ENCODE peak calls at places on chromosomes 11 and 22, in four cellular contexts. Z, J, U and Y are unnamed samples.

GRCh38 chr11:9626778-9627394 is 37.0 kb upstream of the SWAP70 start:
- DNase-seq in Z (peak; percentile 65), J (no peak), U (peak; percentile 55), Y (no peak)

GRCh38 chr11:27520226-27520625 is 13.7 kb upstream of the LIN7C start:
- DNase-seq in Z (no peak), J (no peak), U (no peak), Y (no peak)

GRCh38 chr22:48886604-48887393 is 940.9 kb downstream of the BRD1 start:
- DNase-seq in Z (no peak), J (no peak), U (no peak), Y (no peak)

GRCh38 chr22:23180301-23180892 is at the start of gene BCR:
- DNase-seq in Z (no peak), J (no peak), U (peak; percentile 100), Y (no peak)

GRCh38 chr11:130001491-130002351 is 914 bp downstream of the PRDM10 start:
- DNase-seq in Z (no peak), J (no peak), U (peak; percentile 51), Y (peak; percentile 28)

GRCh38 chr22:37681556-37682049 is 4.5 kb upstream of the NOL12 start:
- DNase-seq in Z (no peak), J (no peak), U (peak; percentile 87), Y (peak; percentile 64)

GRCh38 chr11:28223577-28223976 is 115.4 kb downstream of the METTL15 start:
- DNase-seq in Z (no peak), J (peak; percentile 1), U (no peak), Y (no peak)

GRCh38 chr11:122812612-122813011 is 25.7 kb upstream of the CRTAM start:
- DNase-seq in Z (no peak), J (no peak), U (no peak), Y (no peak)

GRCh38 chr11:132941024-132941646 is 591.2 kb downstream of the OPCML start:
- DNase-seq in Z (no peak), J (no peak), U (peak; percentile 17), Y (no peak)

GRCh38 chr11:11780843-11781242 is 60.9 kb upstream of the USP47 start:
- DNase-seq in Z (no peak), J (no peak), U (no peak), Y (no peak)

GRCh38 chr22:45568213-45568612 is 65.5 kb downstream of the FBLN1 start:
- DNase-seq in Z (no peak), J (no peak), U (no peak), Y (no peak)
- TF ChIP-seq HDAC6 in Z (no peak), J (no peak), U (no peak), Y (no peak)

DNA sequence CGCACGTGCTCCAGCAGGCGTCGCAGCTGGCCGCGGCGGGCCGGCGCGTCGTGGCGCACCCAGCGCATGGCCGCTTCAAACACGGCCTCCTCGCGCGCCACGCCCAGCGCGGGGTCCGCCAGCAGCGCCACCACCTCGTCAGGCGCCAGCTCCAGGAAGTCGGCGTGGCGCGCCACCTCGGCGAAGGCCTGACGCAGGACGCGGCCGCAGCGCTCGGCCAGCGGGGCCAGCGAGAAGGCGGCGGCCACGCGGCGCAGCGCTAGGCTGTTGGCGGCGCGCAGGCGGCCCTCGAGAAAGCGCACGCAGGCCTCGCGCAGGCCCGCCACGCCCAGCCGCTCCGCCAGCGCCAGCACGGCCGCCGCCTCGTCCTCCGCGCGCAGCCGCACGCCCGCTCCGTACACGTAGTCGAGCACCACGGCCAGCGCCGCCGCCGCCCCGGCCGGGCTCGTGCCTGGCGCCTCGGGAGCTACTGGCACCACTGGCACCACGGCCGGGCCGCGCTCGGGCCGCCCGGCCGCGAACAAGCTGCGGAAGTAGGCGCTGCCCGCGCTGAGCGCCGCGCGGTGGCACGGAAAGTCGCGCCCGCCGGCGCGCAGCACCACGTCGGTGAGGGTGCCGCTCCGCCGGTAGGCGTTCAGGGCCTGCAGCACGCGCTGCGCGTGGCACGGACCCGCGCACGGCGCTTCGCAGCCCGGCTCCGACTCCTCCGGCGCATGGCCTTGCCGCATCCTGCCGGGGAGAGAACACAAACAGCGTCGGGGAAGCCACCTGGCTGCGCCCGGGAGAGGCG is 2.9 kb downstream of the KLHL35 start:
- DNase-seq in Z (no peak), J (no peak), U (no peak), Y (no peak)
- TF ChIP-seq EZH2 in Z (peak; percentile 89), J (no peak), U (no peak), Y (no peak)

GRCh38 chr22:30943368-30943767 is 25.2 kb downstream of the MORC2 start:
- DNase-seq in Z (no peak), J (no peak), U (no peak), Y (no peak)
- TF ChIP-seq HDAC6 in Z (no peak), J (no peak), U (no peak), Y (no peak)

DNA sequence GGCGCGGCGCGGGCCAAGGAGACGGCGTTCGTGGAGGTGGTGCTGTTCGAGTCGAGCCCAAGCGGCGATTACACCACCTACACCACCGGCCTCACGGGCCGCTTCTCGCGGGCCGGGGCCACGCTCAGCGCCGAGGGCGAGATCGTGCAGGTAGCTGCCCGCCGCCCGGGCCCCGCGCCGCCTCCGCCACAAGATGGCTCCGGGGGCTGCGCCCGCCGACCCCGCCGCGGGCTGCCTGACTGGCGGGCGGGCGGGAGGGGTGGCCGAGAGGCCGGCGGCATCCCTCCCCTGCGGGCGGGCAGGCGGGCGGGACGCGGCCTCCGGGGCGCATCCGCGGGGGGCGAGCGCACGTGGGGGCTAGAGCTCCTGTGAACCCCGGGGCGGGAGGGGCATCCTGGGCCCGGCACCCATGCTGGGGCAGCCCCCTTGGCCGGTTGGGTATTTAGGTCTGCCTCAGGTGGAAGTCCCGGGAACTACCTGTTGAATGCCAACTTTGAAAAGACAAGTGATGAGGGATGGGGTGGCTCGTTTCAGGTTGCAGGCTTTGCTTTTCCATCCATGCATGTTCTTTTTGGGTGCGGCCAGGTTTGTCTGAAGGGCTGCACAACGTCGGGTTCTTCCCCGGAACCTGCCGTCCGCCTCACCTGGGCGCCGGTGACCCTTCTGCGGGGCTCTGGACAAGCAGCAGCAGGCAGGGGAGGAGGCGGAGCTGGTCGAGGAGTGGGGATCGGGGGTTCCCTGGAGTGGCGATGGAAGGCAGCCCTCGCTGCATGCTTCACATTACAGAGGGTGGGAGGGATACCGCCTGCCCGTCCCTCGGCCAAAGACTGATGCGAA is 763 bp downstream of the ZNRF3 start:
- DNase-seq in Z (no peak), J (no peak), U (peak; percentile 30), Y (no peak)
- TF ChIP-seq EZH2 in Z (no peak), J (no peak), U (no peak), Y (no peak)

DNA sequence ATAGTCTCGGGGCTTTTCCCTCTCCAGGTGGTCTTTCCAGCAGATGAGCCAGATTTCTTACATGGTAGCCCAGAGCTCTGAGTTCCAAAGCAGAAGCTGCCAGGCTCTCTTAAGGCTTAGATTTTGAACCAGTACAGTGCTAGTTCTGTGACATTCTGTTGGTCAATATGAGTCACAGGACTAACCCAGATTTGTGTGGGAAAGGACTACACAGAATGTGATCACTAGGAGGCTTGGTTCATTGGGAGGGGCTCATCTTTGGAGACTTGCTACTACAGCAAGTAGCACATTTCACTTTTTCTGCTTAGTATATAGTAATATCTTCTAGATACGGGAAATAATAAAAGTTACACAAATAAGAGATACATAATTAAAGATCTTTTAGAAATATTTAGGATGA is 24.1 kb downstream of the RNF214 start:
- DNase-seq in Z (no peak), J (no peak), U (no peak), Y (no peak)
- TF ChIP-seq HDAC6 in Z (no peak), J (no peak), U (no peak), Y (no peak)

DNA sequence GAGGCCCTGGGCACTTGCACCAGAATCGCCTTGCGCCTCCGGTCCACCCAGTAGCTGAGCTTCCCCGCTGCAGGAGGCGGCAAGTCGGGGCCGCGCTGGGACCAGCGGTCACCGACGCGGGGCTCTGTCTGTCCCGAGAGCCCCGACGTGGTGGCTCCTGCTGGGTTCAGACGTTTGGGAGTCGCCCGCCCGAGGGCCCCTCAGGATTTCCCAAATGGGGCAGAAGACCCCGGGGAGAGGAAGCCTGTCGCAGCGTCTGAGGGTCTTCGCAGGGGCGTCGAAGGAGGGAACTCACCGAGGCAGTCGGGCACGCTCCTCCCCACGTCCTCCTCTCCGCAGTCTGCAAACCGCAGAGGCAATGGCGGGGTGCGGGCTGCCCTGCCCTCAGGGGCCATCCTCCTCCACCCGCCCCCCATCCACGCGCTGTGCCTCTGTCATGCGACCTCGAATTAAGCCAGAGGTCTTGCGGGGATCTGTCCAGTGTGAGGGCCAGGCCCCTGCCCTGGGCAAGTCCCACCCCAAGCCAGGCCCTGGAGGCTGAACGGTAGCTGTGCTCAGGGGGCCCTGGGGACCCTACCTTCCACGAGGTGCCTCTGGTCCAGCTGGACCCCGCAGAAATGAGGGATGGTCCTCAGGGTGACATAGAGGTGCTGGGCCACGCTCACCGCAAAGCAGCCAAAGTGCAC is 12.5 kb downstream of the IL17REL start:
- DNase-seq in Z (no peak), J (no peak), U (no peak), Y (no peak)
- TF ChIP-seq EZH2 in Z (peak; percentile 25), J (no peak), U (no peak), Y (no peak)

DNA sequence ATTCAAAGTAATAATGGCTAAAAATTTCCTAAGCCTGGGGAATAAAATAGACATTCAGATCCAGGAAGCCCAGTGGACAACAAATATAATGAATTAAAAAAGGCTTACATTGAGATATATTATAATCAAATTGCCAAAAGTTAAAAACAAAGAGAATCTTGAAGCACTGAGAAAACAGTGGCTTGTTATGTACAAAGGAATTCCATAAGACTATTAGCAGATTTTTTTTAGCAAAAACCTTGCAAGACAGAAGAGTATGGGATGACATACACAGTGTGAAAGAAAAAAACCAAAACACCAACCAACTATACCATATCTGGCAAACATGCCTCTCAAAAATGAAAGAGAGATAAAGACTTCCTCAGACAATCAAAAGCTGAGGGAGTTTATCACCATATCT is 20.7 kb downstream of the OR10V1 start:
- DNase-seq in Z (no peak), J (no peak), U (no peak), Y (no peak)
- TF ChIP-seq HDAC6 in Z (no peak), J (no peak), U (no peak), Y (no peak)

DNA sequence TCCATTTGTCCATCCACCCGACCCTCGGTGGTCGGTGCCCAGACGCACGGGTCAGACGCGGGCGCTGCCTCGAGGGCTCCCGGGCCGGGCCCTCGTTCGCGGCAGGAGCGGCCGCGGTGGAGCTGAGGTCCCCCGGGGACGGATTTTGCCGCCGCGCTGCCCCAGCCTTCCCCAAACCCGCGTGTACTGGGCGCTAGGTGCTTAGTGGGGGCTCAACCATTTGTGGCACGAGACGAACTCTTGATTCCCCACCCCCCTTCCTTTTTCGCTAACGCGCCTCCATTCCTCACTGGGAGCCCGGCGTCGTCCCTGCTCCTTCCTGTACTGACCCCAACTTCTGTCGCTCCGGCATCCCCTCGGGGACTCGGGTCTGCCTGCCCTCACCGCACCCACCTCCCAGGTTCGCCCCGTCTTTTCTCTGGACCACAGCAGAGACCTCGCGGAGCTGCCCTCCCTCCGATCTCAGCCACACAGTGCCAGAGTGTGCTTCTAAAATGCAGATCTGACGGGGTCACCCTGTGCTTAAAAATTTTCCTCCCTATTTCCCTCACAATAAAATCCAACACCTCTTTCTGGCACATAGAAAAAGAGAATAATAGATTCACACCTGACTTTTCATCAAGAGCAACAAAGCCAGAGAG is 860 bp upstream of the CBX7 start:
- DNase-seq in Z (no peak), J (no peak), U (no peak), Y (no peak)
- TF ChIP-seq EZH2 in Z (peak; percentile 69), J (no peak), U (no peak), Y (no peak)

GRCh38 chr22:46077669-46078099 is 72.6 kb upstream of the PPARA start:
- DNase-seq in Z (no peak), J (no peak), U (no peak), Y (no peak)
- TF ChIP-seq HDAC6 in Z (no peak), J (no peak), U (no peak), Y (no peak)